ENCODE peak calls at places on chromosomes 2 and 18, in eight cellular contexts. G is neural crest cell, D is BJ, S is sigmoid colon, E is AG04449, F is HCT116, W is BE2C, N is brain microvascular endothelial cell. Z is an unnamed sample.

GRCh38 chr18:65749881-65750280 is 931 bp upstream of the CDH7 start:
- DNase-seq in N (no peak), D (no peak), S (no peak), W (no peak), G (no peak), F (no peak), E (no peak), Z (no peak)

GRCh38 chr2:29480423-29480822 is 365.2 kb downstream of the CLIP4 start:
- DNase-seq in W (peak; percentile 78), S (no peak), F (no peak), N (no peak), G (no peak), D (no peak), E (no peak), Z (no peak)

GRCh38 chr2:45497355-45497754 is 113.7 kb downstream of the SRBD1 start:
- DNase-seq in F (no peak), E (peak; percentile 7), S (no peak), D (no peak), N (peak; percentile 0), W (no peak), G (no peak), Z (no peak)

GRCh38 chr2:133044556-133044955 is 374.6 kb upstream of the LYPD1 start:
- DNase-seq in W (no peak), N (no peak), E (no peak), F (no peak), G (no peak), S (no peak), D (no peak), Z (no peak)

GRCh38 chr2:71672640-71673401 is 219.5 kb downstream of the DYSF start:
- DNase-seq in F (no peak), S (no peak), E (no peak), G (no peak), W (no peak), N (no peak), D (no peak), Z (no peak)

GRCh38 chr2:25377822-25378421 is 36.2 kb upstream of the DNMT3A start:
- DNase-seq in W (no peak), E (no peak), F (no peak), D (no peak), S (peak; percentile 56), G (no peak), N (no peak), Z (no peak)

GRCh38 chr2:231323316-231323715 is 72.2 kb upstream of the B3GNT7 start:
- DNase-seq in G (no peak), D (no peak), W (no peak), F (no peak), N (no peak), E (no peak), S (no peak), Z (no peak)

GRCh38 chr2:66762761-66763160 is 327.8 kb downstream of the MEIS1 start:
- DNase-seq in F (no peak), D (no peak), W (no peak), E (no peak), N (no peak), G (no peak), S (no peak), Z (no peak)

GRCh38 chr18:24177499-24178133 is 38.8 kb downstream of the CABYR start:
- DNase-seq in S (no peak), D (no peak), F (no peak), G (no peak), W (no peak), N (no peak), E (no peak), Z (no peak)

GRCh38 chr2:60972889-60973656 is 44.4 kb upstream of the PEX13 start:
- DNase-seq in S (no peak), D (no peak), N (no peak), F (no peak), E (no peak), G (no peak), W (no peak), Z (no peak)

GRCh38 chr18:57523171-57523956 is 63.1 kb downstream of the FECH start:
- DNase-seq in S (no peak), F (no peak), W (no peak), D (no peak), E (no peak), G (no peak), N (no peak), Z (no peak)
- TF ChIP-seq CTCF in S (no peak), F (no peak), W (no peak), D (no peak), E (no peak), G (no peak), N (no peak), Z (no peak)

GRCh38 chr2:675982-676646 is 1.1 kb downstream of the TMEM18 start:
- DNase-seq in W (peak; percentile 75), F (no peak), S (peak; percentile 85), G (peak; percentile 28), D (peak; percentile 56), N (peak; percentile 88), E (peak; percentile 60), Z (peak; percentile 71)

GRCh38 chr2:676647-677055 is 555 bp downstream of the TMEM18 start:
- DNase-seq in D (peak; percentile 85), N (peak; percentile 97), E (peak; percentile 85), F (peak; percentile 93), G (peak; percentile 96), W (peak; percentile 96), S (peak; percentile 99), Z (peak; percentile 97)

GRCh38 chr2:675460-675859 is 1.7 kb downstream of the TMEM18 start:
- DNase-seq in E (no peak), W (no peak), D (no peak), F (no peak), S (no peak), N (no peak), G (no peak), Z (no peak)

GRCh38 chr2:678964-679363 is 1.8 kb upstream of the TMEM18 start:
- DNase-seq in S (no peak), W (no peak), G (no peak), E (no peak), N (no peak), F (no peak), D (no peak), Z (no peak)

DNA sequence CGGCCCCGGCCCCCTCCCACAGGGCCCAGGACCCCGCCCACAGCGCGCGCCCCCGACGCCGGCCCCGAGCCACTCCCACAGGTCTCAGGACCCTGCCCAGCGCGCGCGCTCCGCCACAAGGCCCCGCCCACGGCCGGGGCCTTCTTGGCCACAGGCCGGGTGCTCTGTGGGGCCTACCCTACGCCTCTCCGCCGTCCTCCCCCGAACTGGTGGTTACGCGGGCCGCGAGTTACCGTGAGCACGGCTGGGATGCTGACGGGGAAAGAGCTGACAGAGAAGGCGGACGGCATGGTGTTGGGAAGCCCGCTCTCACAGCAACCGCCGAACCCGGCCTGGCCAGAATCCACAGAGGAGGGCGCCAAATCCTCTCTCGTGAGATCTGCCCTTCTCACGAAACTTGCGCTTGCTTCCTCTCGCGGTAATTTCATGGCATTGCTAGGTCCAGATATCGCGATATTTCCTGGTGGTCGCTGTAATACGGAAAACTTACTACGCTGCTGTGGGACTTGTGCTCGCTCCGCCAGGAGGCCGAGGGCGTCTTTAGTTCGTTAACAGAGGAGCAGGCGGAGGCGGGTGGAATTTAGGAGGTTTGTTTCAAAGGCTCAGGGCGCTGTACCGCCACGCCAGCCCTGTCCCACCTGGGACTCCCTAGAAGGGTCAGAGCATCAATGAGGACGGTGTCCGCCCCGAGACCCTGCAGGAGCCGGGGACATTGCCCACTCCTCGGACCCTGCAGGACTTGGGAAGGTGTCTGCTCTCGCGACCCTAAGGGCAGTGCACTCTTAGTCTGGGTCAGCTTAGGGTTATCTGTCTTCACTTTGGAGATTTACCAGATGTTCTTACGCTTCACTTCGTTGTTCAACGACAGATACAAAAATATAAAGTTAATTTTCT is at the start of gene TMEM18:
- DNase-seq in S (peak; percentile 98), F (peak; percentile 99), D (peak; percentile 85), E (peak; percentile 97), W (peak; percentile 86), G (peak; percentile 92), N (peak; percentile 98), Z (no peak)
- TF ChIP-seq CTCF in S (peak; percentile 30), F (no peak), D (peak; percentile 36), E (peak; percentile 21), W (peak; percentile 24), G (peak; percentile 50), N (peak; percentile 54), Z (no peak)

GRCh38 chr18:9788140-9788539 is 80.0 kb downstream of the RAB31 start:
- DNase-seq in G (no peak), S (no peak), E (no peak), F (no peak), D (no peak), N (no peak), W (no peak), Z (no peak)

GRCh38 chr18:9790261-9790660 is 82.2 kb downstream of the RAB31 start:
- DNase-seq in S (no peak), N (no peak), G (no peak), W (no peak), D (no peak), F (no peak), E (no peak), Z (no peak)

GRCh38 chr18:9796933-9797549 is 88.7 kb upstream of the TXNDC2 start:
- DNase-seq in G (no peak), W (peak; percentile 25), S (no peak), E (no peak), F (no peak), D (no peak), N (no peak), Z (no peak)

GRCh38 chr18:9788860-9789259 is 80.8 kb downstream of the RAB31 start:
- DNase-seq in W (no peak), N (no peak), F (no peak), D (no peak), G (no peak), S (no peak), E (no peak), Z (no peak)

DNA sequence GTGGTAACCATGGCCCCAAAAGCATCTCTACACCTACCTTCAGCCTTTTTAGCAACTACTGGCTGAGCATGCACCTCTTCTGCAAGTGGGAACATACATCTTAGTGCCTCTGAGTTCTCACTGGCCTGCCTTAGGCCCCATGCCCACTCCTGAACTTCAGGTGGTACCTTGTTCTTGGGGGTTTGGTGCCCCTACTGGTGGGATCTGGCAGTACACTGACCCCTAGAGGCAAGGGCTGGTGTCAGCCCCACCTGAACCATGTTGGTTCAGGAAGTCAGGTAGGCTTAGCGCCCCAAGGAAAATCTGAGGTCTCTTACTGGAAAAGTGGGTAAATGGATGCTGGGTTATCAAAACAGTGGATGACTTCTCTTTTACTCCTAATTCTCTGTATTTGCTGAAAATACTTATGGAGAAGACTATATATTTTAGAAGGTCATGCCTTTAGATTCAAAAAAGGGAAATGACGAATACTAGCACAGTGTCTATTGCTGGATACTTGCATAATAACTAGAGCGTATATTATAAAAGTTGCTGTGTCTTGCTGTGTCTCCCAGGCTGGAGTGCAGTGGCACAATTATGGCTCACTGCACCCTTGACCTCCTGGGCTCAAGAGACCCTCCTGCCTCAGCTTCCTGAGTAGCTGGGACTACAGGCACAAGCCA is 84.6 kb downstream of the RAB31 start:
- DNase-seq in N (no peak), D (no peak), G (no peak), W (peak; percentile 28), E (no peak), S (no peak), F (no peak), Z (no peak)
- TF ChIP-seq CTCF in N (peak; percentile 79), D (peak; percentile 50), G (peak; percentile 62), W (peak; percentile 62), E (peak; percentile 19), S (peak; percentile 18), F (peak; percentile 90), Z (peak; percentile 71)

DNA sequence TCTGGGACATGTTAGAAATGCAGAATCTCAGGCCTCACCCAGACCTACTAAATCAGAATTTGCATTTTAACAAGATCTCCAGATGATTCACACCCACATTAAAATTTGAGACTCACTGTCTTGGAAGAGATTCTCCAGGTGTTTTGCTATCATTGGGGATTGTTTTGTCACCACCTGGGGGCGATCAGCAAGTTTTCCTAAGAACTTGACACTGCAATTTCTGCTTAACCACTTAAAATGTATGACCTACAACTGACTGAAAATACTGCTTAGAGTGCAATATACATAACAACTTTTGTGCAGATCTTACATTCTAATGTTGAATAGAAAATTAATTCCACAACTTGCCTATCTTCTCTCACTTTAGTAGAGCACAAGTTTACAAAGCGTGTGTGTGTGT is 18.9 kb upstream of the ITGA4 start:
- DNase-seq in S (no peak), W (no peak), G (no peak), E (no peak), D (no peak), F (peak; percentile 35), N (no peak), Z (no peak)
- TF ChIP-seq CTCF in S (no peak), W (no peak), G (no peak), E (no peak), D (no peak), F (peak; percentile 64), N (peak; percentile 40), Z (no peak)